ENCODE peak calls at places on chromosomes 13 and 19, in nine cellular contexts. One of them, this sample, is unnamed.

GRCh38 chr19:51078731-51079130 is 4.0 kb downstream of the KLK14 start:
- DNase-seq in lower lobe of right lung: no peak
- DNase-seq in endodermal cell: no peak
- DNase-seq in thoracic aorta: no peak
- DNase-seq in stimulated activated CD4-positive, alpha-beta T cell treated with anti-CD3 and anti-CD28 coated beads, Interleukin-15, amount 100 ng/mL, for 24 hours: no peak
- DNase-seq in lower leg skin: no peak
- DNase-seq in M059J: no peak
- DNase-seq in cerebellum: no peak
- DNase-seq in NCI-H1417 treated with DMSO at 0.1 percent for 48 hours: no peak
- DNase-seq in this sample: no peak

GRCh38 chr13:106311004-106311403 is 224.5 kb downstream of the EFNB2 start:
- DNase-seq in lower lobe of right lung: no peak
- DNase-seq in endodermal cell: no peak
- DNase-seq in thoracic aorta: no peak
- DNase-seq in stimulated activated CD4-positive, alpha-beta T cell treated with anti-CD3 and anti-CD28 coated beads, Interleukin-15, amount 100 ng/mL, for 24 hours: no peak
- DNase-seq in lower leg skin: no peak
- DNase-seq in M059J: no peak
- DNase-seq in cerebellum: no peak
- DNase-seq in NCI-H1417 treated with DMSO at 0.1 percent for 48 hours: no peak
- DNase-seq in this sample: no peak

GRCh38 chr13:24043590-24044350 is 116.8 kb upstream of the SPATA13 start:
- DNase-seq in lower lobe of right lung: no peak
- DNase-seq in endodermal cell: no peak
- DNase-seq in thoracic aorta: no peak
- DNase-seq in stimulated activated CD4-positive, alpha-beta T cell treated with anti-CD3 and anti-CD28 coated beads, Interleukin-15, amount 100 ng/mL, for 24 hours: no peak
- DNase-seq in lower leg skin: no peak
- DNase-seq in M059J: peak; percentile 13
- DNase-seq in cerebellum: no peak
- DNase-seq in NCI-H1417 treated with DMSO at 0.1 percent for 48 hours: no peak
- DNase-seq in this sample: no peak

GRCh38 chr19:54724644-54725043 is 402 bp downstream of the KIR3DL3 start:
- DNase-seq in lower lobe of right lung: no peak
- DNase-seq in endodermal cell: no peak
- DNase-seq in thoracic aorta: no peak
- DNase-seq in stimulated activated CD4-positive, alpha-beta T cell treated with anti-CD3 and anti-CD28 coated beads, Interleukin-15, amount 100 ng/mL, for 24 hours: no peak
- DNase-seq in lower leg skin: no peak
- DNase-seq in M059J: no peak
- DNase-seq in cerebellum: no peak
- DNase-seq in NCI-H1417 treated with DMSO at 0.1 percent for 48 hours: no peak
- DNase-seq in this sample: no peak

GRCh38 chr13:59493436-59493965 is 670.2 kb downstream of the DIAPH3 start:
- DNase-seq in lower lobe of right lung: no peak
- DNase-seq in endodermal cell: no peak
- DNase-seq in thoracic aorta: no peak
- DNase-seq in stimulated activated CD4-positive, alpha-beta T cell treated with anti-CD3 and anti-CD28 coated beads, Interleukin-15, amount 100 ng/mL, for 24 hours: no peak
- DNase-seq in lower leg skin: no peak
- DNase-seq in M059J: no peak
- DNase-seq in cerebellum: no peak
- DNase-seq in NCI-H1417 treated with DMSO at 0.1 percent for 48 hours: no peak
- DNase-seq in this sample: no peak

GRCh38 chr13:45658586-45659235 is 43.2 kb upstream of the ERICH6B start:
- DNase-seq in lower lobe of right lung: no peak
- DNase-seq in endodermal cell: no peak
- DNase-seq in thoracic aorta: no peak
- DNase-seq in stimulated activated CD4-positive, alpha-beta T cell treated with anti-CD3 and anti-CD28 coated beads, Interleukin-15, amount 100 ng/mL, for 24 hours: no peak
- DNase-seq in lower leg skin: no peak
- DNase-seq in M059J: peak; percentile 89
- DNase-seq in cerebellum: no peak
- DNase-seq in NCI-H1417 treated with DMSO at 0.1 percent for 48 hours: no peak
- DNase-seq in this sample: no peak

GRCh38 chr13:46751811-46752635 is 44.9 kb downstream of the ESD start:
- DNase-seq in lower lobe of right lung: no peak
- DNase-seq in endodermal cell: no peak
- DNase-seq in thoracic aorta: no peak
- DNase-seq in stimulated activated CD4-positive, alpha-beta T cell treated with anti-CD3 and anti-CD28 coated beads, Interleukin-15, amount 100 ng/mL, for 24 hours: peak; percentile 65
- DNase-seq in lower leg skin: no peak
- DNase-seq in M059J: peak; percentile 44
- DNase-seq in cerebellum: peak; percentile 48
- DNase-seq in NCI-H1417 treated with DMSO at 0.1 percent for 48 hours: no peak
- DNase-seq in this sample: no peak

GRCh38 chr19:6271721-6272410 is 7.9 kb downstream of the MLLT1 start:
- DNase-seq in lower lobe of right lung: peak; percentile 72
- DNase-seq in endodermal cell: peak; percentile 53
- DNase-seq in thoracic aorta: no peak
- DNase-seq in stimulated activated CD4-positive, alpha-beta T cell treated with anti-CD3 and anti-CD28 coated beads, Interleukin-15, amount 100 ng/mL, for 24 hours: no peak
- DNase-seq in lower leg skin: peak; percentile 63
- DNase-seq in M059J: peak; percentile 84
- DNase-seq in cerebellum: peak; percentile 83
- DNase-seq in NCI-H1417 treated with DMSO at 0.1 percent for 48 hours: no peak
- DNase-seq in this sample: peak; percentile 72

GRCh38 chr13:113229791-113230190 is 20.4 kb downstream of the CUL4A start:
- DNase-seq in lower lobe of right lung: no peak
- DNase-seq in endodermal cell: no peak
- DNase-seq in thoracic aorta: no peak
- DNase-seq in stimulated activated CD4-positive, alpha-beta T cell treated with anti-CD3 and anti-CD28 coated beads, Interleukin-15, amount 100 ng/mL, for 24 hours: no peak
- DNase-seq in lower leg skin: no peak
- DNase-seq in M059J: no peak
- DNase-seq in cerebellum: no peak
- DNase-seq in NCI-H1417 treated with DMSO at 0.1 percent for 48 hours: no peak
- DNase-seq in this sample: no peak

GRCh38 chr19:54136086-54136863 is 1.3 kb upstream of the CNOT3 start:
- DNase-seq in lower lobe of right lung: no peak
- DNase-seq in endodermal cell: peak; percentile 56
- DNase-seq in thoracic aorta: no peak
- DNase-seq in stimulated activated CD4-positive, alpha-beta T cell treated with anti-CD3 and anti-CD28 coated beads, Interleukin-15, amount 100 ng/mL, for 24 hours: no peak
- DNase-seq in lower leg skin: no peak
- DNase-seq in M059J: no peak
- DNase-seq in cerebellum: no peak
- DNase-seq in NCI-H1417 treated with DMSO at 0.1 percent for 48 hours: no peak
- DNase-seq in this sample: no peak

GRCh38 chr13:52837850-52838249 is 10.6 kb downstream of the PCDH8 start:
- DNase-seq in lower lobe of right lung: no peak
- DNase-seq in endodermal cell: no peak
- DNase-seq in thoracic aorta: no peak
- DNase-seq in stimulated activated CD4-positive, alpha-beta T cell treated with anti-CD3 and anti-CD28 coated beads, Interleukin-15, amount 100 ng/mL, for 24 hours: no peak
- DNase-seq in lower leg skin: no peak
- DNase-seq in M059J: no peak
- DNase-seq in cerebellum: no peak
- DNase-seq in NCI-H1417 treated with DMSO at 0.1 percent for 48 hours: no peak
- DNase-seq in this sample: no peak

GRCh38 chr19:17968376-17968775 is 1.5 kb downstream of the KCNN1 start:
- DNase-seq in lower lobe of right lung: no peak
- DNase-seq in endodermal cell: no peak
- DNase-seq in thoracic aorta: no peak
- DNase-seq in stimulated activated CD4-positive, alpha-beta T cell treated with anti-CD3 and anti-CD28 coated beads, Interleukin-15, amount 100 ng/mL, for 24 hours: no peak
- DNase-seq in lower leg skin: no peak
- DNase-seq in M059J: no peak
- DNase-seq in cerebellum: no peak
- DNase-seq in NCI-H1417 treated with DMSO at 0.1 percent for 48 hours: no peak
- DNase-seq in this sample: no peak

GRCh38 chr13:24348797-24349515 is 39.6 kb downstream of the C1QTNF9 start:
- DNase-seq in lower lobe of right lung: peak; percentile 68
- DNase-seq in endodermal cell: no peak
- DNase-seq in thoracic aorta: no peak
- DNase-seq in stimulated activated CD4-positive, alpha-beta T cell treated with anti-CD3 and anti-CD28 coated beads, Interleukin-15, amount 100 ng/mL, for 24 hours: no peak
- DNase-seq in lower leg skin: no peak
- DNase-seq in M059J: peak; percentile 39
- DNase-seq in cerebellum: no peak
- DNase-seq in NCI-H1417 treated with DMSO at 0.1 percent for 48 hours: no peak
- DNase-seq in this sample: no peak

GRCh38 chr13:51619614-51620013 is 35.4 kb downstream of the WDFY2 start:
- DNase-seq in lower lobe of right lung: no peak
- DNase-seq in endodermal cell: no peak
- DNase-seq in thoracic aorta: no peak
- DNase-seq in stimulated activated CD4-positive, alpha-beta T cell treated with anti-CD3 and anti-CD28 coated beads, Interleukin-15, amount 100 ng/mL, for 24 hours: peak; percentile 23
- DNase-seq in lower leg skin: no peak
- DNase-seq in M059J: peak; percentile 69
- DNase-seq in cerebellum: no peak
- DNase-seq in NCI-H1417 treated with DMSO at 0.1 percent for 48 hours: no peak
- DNase-seq in this sample: no peak

GRCh38 chr13:21849323-21849722 is 178.4 kb downstream of the FGF9 start:
- DNase-seq in lower lobe of right lung: no peak
- DNase-seq in endodermal cell: peak; percentile 52
- DNase-seq in thoracic aorta: no peak
- DNase-seq in stimulated activated CD4-positive, alpha-beta T cell treated with anti-CD3 and anti-CD28 coated beads, Interleukin-15, amount 100 ng/mL, for 24 hours: peak; percentile 11
- DNase-seq in lower leg skin: no peak
- DNase-seq in M059J: peak; percentile 1
- DNase-seq in cerebellum: no peak
- DNase-seq in NCI-H1417 treated with DMSO at 0.1 percent for 48 hours: no peak
- DNase-seq in this sample: peak; percentile 15

GRCh38 chr13:31200636-31200970 is 828 bp downstream of the B3GLCT start:
- DNase-seq in lower lobe of right lung: peak; percentile 73
- DNase-seq in endodermal cell: peak; percentile 78
- DNase-seq in thoracic aorta: no peak
- DNase-seq in stimulated activated CD4-positive, alpha-beta T cell treated with anti-CD3 and anti-CD28 coated beads, Interleukin-15, amount 100 ng/mL, for 24 hours: peak; percentile 63
- DNase-seq in lower leg skin: peak; percentile 26
- DNase-seq in M059J: peak; percentile 43
- DNase-seq in cerebellum: no peak
- DNase-seq in NCI-H1417 treated with DMSO at 0.1 percent for 48 hours: no peak
- DNase-seq in this sample: peak; percentile 52

GRCh38 chr19:49362048-49362925 is at the start of gene TEAD2:
- DNase-seq in lower lobe of right lung: peak; percentile 72
- DNase-seq in endodermal cell: peak; percentile 92
- DNase-seq in thoracic aorta: no peak
- DNase-seq in stimulated activated CD4-positive, alpha-beta T cell treated with anti-CD3 and anti-CD28 coated beads, Interleukin-15, amount 100 ng/mL, for 24 hours: peak; percentile 32
- DNase-seq in lower leg skin: no peak
- DNase-seq in M059J: peak; percentile 60
- DNase-seq in cerebellum: no peak
- DNase-seq in NCI-H1417 treated with DMSO at 0.1 percent for 48 hours: no peak
- DNase-seq in this sample: peak; percentile 80

GRCh38 chr13:43830481-43830873 is 43.7 kb upstream of the ENOX1 start:
- DNase-seq in lower lobe of right lung: no peak
- DNase-seq in endodermal cell: no peak
- DNase-seq in thoracic aorta: no peak
- DNase-seq in stimulated activated CD4-positive, alpha-beta T cell treated with anti-CD3 and anti-CD28 coated beads, Interleukin-15, amount 100 ng/mL, for 24 hours: no peak
- DNase-seq in lower leg skin: no peak
- DNase-seq in M059J: peak; percentile 21
- DNase-seq in cerebellum: no peak
- DNase-seq in NCI-H1417 treated with DMSO at 0.1 percent for 48 hours: no peak
- DNase-seq in this sample: no peak

GRCh38 chr19:44903216-44903601 is 2.4 kb upstream of the APOE start:
- DNase-seq in lower lobe of right lung: no peak
- DNase-seq in endodermal cell: no peak
- DNase-seq in thoracic aorta: no peak
- DNase-seq in stimulated activated CD4-positive, alpha-beta T cell treated with anti-CD3 and anti-CD28 coated beads, Interleukin-15, amount 100 ng/mL, for 24 hours: no peak
- DNase-seq in lower leg skin: no peak
- DNase-seq in M059J: no peak
- DNase-seq in cerebellum: no peak
- DNase-seq in NCI-H1417 treated with DMSO at 0.1 percent for 48 hours: no peak
- DNase-seq in this sample: no peak

GRCh38 chr19:50333737-50334617 is 4.8 kb upstream of the KCNC3 start:
- DNase-seq in lower lobe of right lung: peak; percentile 86
- DNase-seq in endodermal cell: peak; percentile 48
- DNase-seq in thoracic aorta: no peak
- DNase-seq in stimulated activated CD4-positive, alpha-beta T cell treated with anti-CD3 and anti-CD28 coated beads, Interleukin-15, amount 100 ng/mL, for 24 hours: peak; percentile 86
- DNase-seq in lower leg skin: no peak
- DNase-seq in M059J: peak; percentile 65
- DNase-seq in cerebellum: peak; percentile 90
- DNase-seq in NCI-H1417 treated with DMSO at 0.1 percent for 48 hours: peak; percentile 54
- DNase-seq in this sample: peak; percentile 97

GRCh38 chr19:45097776-45098520 is 5.0 kb downstream of the PPP1R37 start:
- DNase-seq in lower lobe of right lung: no peak
- DNase-seq in endodermal cell: peak; percentile 72
- DNase-seq in thoracic aorta: no peak
- DNase-seq in stimulated activated CD4-positive, alpha-beta T cell treated with anti-CD3 and anti-CD28 coated beads, Interleukin-15, amount 100 ng/mL, for 24 hours: no peak
- DNase-seq in lower leg skin: peak; percentile 61
- DNase-seq in M059J: peak; percentile 94
- DNase-seq in cerebellum: no peak
- DNase-seq in NCI-H1417 treated with DMSO at 0.1 percent for 48 hours: no peak
- DNase-seq in this sample: peak; percentile 68

GRCh38 chr19:56245062-56245740 is 27.3 kb upstream of the EDDM13 start:
- DNase-seq in lower lobe of right lung: no peak
- DNase-seq in endodermal cell: no peak
- DNase-seq in thoracic aorta: no peak
- DNase-seq in stimulated activated CD4-positive, alpha-beta T cell treated with anti-CD3 and anti-CD28 coated beads, Interleukin-15, amount 100 ng/mL, for 24 hours: no peak
- DNase-seq in lower leg skin: no peak
- DNase-seq in M059J: peak; percentile 4
- DNase-seq in cerebellum: no peak
- DNase-seq in NCI-H1417 treated with DMSO at 0.1 percent for 48 hours: no peak
- DNase-seq in this sample: no peak

GRCh38 chr19:18194554-18195238 is 1.7 kb downstream of the MPV17L2 start:
- DNase-seq in lower lobe of right lung: no peak
- DNase-seq in endodermal cell: peak; percentile 90
- DNase-seq in thoracic aorta: no peak
- DNase-seq in stimulated activated CD4-positive, alpha-beta T cell treated with anti-CD3 and anti-CD28 coated beads, Interleukin-15, amount 100 ng/mL, for 24 hours: peak; percentile 46
- DNase-seq in lower leg skin: no peak
- DNase-seq in M059J: no peak
- DNase-seq in cerebellum: no peak
- DNase-seq in NCI-H1417 treated with DMSO at 0.1 percent for 48 hours: no peak
- DNase-seq in this sample: peak; percentile 70

GRCh38 chr19:48819366-48819816 is 8.6 kb upstream of the BCAT2 start:
- DNase-seq in lower lobe of right lung: peak; percentile 91
- DNase-seq in endodermal cell: no peak
- DNase-seq in thoracic aorta: peak; percentile 74
- DNase-seq in stimulated activated CD4-positive, alpha-beta T cell treated with anti-CD3 and anti-CD28 coated beads, Interleukin-15, amount 100 ng/mL, for 24 hours: no peak
- DNase-seq in lower leg skin: peak; percentile 91
- DNase-seq in M059J: peak; percentile 95
- DNase-seq in cerebellum: no peak
- DNase-seq in NCI-H1417 treated with DMSO at 0.1 percent for 48 hours: no peak
- DNase-seq in this sample: peak; percentile 11

GRCh38 chr13:45132384-45133064 is 12.2 kb downstream of the GTF2F2 start:
- DNase-seq in lower lobe of right lung: no peak
- DNase-seq in endodermal cell: no peak
- DNase-seq in thoracic aorta: no peak
- DNase-seq in stimulated activated CD4-positive, alpha-beta T cell treated with anti-CD3 and anti-CD28 coated beads, Interleukin-15, amount 100 ng/mL, for 24 hours: no peak
- DNase-seq in lower leg skin: no peak
- DNase-seq in M059J: no peak
- DNase-seq in cerebellum: no peak
- DNase-seq in NCI-H1417 treated with DMSO at 0.1 percent for 48 hours: no peak
- DNase-seq in this sample: no peak

GRCh38 chr19:29540128-29540527 is 14.3 kb downstream of the VSTM2B start:
- DNase-seq in lower lobe of right lung: no peak
- DNase-seq in endodermal cell: no peak
- DNase-seq in thoracic aorta: no peak
- DNase-seq in stimulated activated CD4-positive, alpha-beta T cell treated with anti-CD3 and anti-CD28 coated beads, Interleukin-15, amount 100 ng/mL, for 24 hours: no peak
- DNase-seq in lower leg skin: no peak
- DNase-seq in M059J: no peak
- DNase-seq in cerebellum: no peak
- DNase-seq in NCI-H1417 treated with DMSO at 0.1 percent for 48 hours: no peak
- DNase-seq in this sample: no peak

GRCh38 chr19:3810708-3811355 is 24.7 kb upstream of the MATK start:
- DNase-seq in lower lobe of right lung: no peak
- DNase-seq in endodermal cell: no peak
- DNase-seq in thoracic aorta: no peak
- DNase-seq in stimulated activated CD4-positive, alpha-beta T cell treated with anti-CD3 and anti-CD28 coated beads, Interleukin-15, amount 100 ng/mL, for 24 hours: no peak
- DNase-seq in lower leg skin: no peak
- DNase-seq in M059J: no peak
- DNase-seq in cerebellum: no peak
- DNase-seq in NCI-H1417 treated with DMSO at 0.1 percent for 48 hours: no peak
- DNase-seq in this sample: no peak

GRCh38 chr19:9871626-9872338 is 36.7 kb downstream of the PIN1 start:
- DNase-seq in lower lobe of right lung: no peak
- DNase-seq in endodermal cell: peak; percentile 70
- DNase-seq in thoracic aorta: no peak
- DNase-seq in stimulated activated CD4-positive, alpha-beta T cell treated with anti-CD3 and anti-CD28 coated beads, Interleukin-15, amount 100 ng/mL, for 24 hours: no peak
- DNase-seq in lower leg skin: no peak
- DNase-seq in M059J: no peak
- DNase-seq in cerebellum: no peak
- DNase-seq in NCI-H1417 treated with DMSO at 0.1 percent for 48 hours: peak; percentile 44
- DNase-seq in this sample: no peak

GRCh38 chr13:35367586-35367985 is 108.9 kb downstream of the MAB21L1 start:
- DNase-seq in lower lobe of right lung: no peak
- DNase-seq in endodermal cell: no peak
- DNase-seq in thoracic aorta: no peak
- DNase-seq in stimulated activated CD4-positive, alpha-beta T cell treated with anti-CD3 and anti-CD28 coated beads, Interleukin-15, amount 100 ng/mL, for 24 hours: no peak
- DNase-seq in lower leg skin: no peak
- DNase-seq in M059J: no peak
- DNase-seq in cerebellum: no peak
- DNase-seq in NCI-H1417 treated with DMSO at 0.1 percent for 48 hours: no peak
- DNase-seq in this sample: no peak

GRCh38 chr19:1449467-1450442 is at the start of gene APC2:
- DNase-seq in lower lobe of right lung: no peak
- DNase-seq in endodermal cell: peak; percentile 89
- DNase-seq in thoracic aorta: no peak
- DNase-seq in stimulated activated CD4-positive, alpha-beta T cell treated with anti-CD3 and anti-CD28 coated beads, Interleukin-15, amount 100 ng/mL, for 24 hours: peak; percentile 49
- DNase-seq in lower leg skin: no peak
- DNase-seq in M059J: no peak
- DNase-seq in cerebellum: peak; percentile 97
- DNase-seq in NCI-H1417 treated with DMSO at 0.1 percent for 48 hours: peak; percentile 80
- DNase-seq in this sample: peak; percentile 96

GRCh38 chr19:42629191-42629590 is 34.5 kb upstream of the CEACAM8 start:
- DNase-seq in lower lobe of right lung: no peak
- DNase-seq in endodermal cell: no peak
- DNase-seq in thoracic aorta: no peak
- DNase-seq in stimulated activated CD4-positive, alpha-beta T cell treated with anti-CD3 and anti-CD28 coated beads, Interleukin-15, amount 100 ng/mL, for 24 hours: no peak
- DNase-seq in lower leg skin: no peak
- DNase-seq in M059J: peak; percentile 70
- DNase-seq in cerebellum: no peak
- DNase-seq in NCI-H1417 treated with DMSO at 0.1 percent for 48 hours: no peak
- DNase-seq in this sample: no peak

This sample was measured in K562.